ENCODE peak calls at places on chromosomes 7 and 10, in six cellular contexts. U is HEK293T; D is GM06990; F is T-helper 2 cell treated with Interferon-gamma antibody and Interleukin-4, amounts not matched to agents 5 μg/mL and 100 μg/mL, for 36 hours; E is Ammon's horn; O is neuronal stem cell. Z is an unnamed sample.

GRCh38 chr7:129370812-129371211 is 63.4 kb upstream of the STRIP2 start:
- DNase-seq in D (no peak), O (no peak), E (no peak), U (no peak), F (no peak), Z (no peak)

GRCh38 chr7:43621729-43622448 is 39.0 kb downstream of the STK17A start:
- DNase-seq in E (no peak), U (no peak), F (no peak), O (no peak), D (no peak), Z (no peak)

GRCh38 chr10:6465854-6466524 is 114.1 kb downstream of the PRKCQ start:
- DNase-seq in O (no peak), D (no peak), F (peak; percentile 23), E (no peak), U (no peak), Z (no peak)

GRCh38 chr7:116443101-116443523 is 56.4 kb upstream of the CAV2 start:
- DNase-seq in E (no peak), D (no peak), U (no peak), O (no peak), F (no peak), Z (no peak)

GRCh38 chr10:44333511-44333910 is 51.4 kb downstream of the CXCL12 start:
- DNase-seq in U (no peak), E (no peak), F (no peak), D (no peak), O (no peak), Z (no peak)

GRCh38 chr10:69813632-69814031 is 11.9 kb downstream of the COL13A1 start:
- DNase-seq in U (no peak), O (no peak), E (no peak), F (no peak), D (no peak), Z (no peak)

GRCh38 chr10:99513061-99513460 is 19.7 kb upstream of the NKX2-3 start:
- DNase-seq in O (no peak), F (no peak), E (no peak), D (no peak), U (no peak), Z (no peak)

GRCh38 chr10:60490013-60490412 is 100.3 kb upstream of the ANK3 start:
- DNase-seq in F (no peak), E (no peak), D (no peak), O (no peak), U (no peak), Z (no peak)

GRCh38 chr7:47651355-47652317 is 69.7 kb upstream of the TNS3 start:
- DNase-seq in D (no peak), E (no peak), F (no peak), O (no peak), U (no peak), Z (no peak)

GRCh38 chr10:112402917-112403316 is 29.0 kb downstream of the ACSL5 start:
- DNase-seq in E (no peak), D (no peak), U (no peak), F (no peak), O (no peak), Z (no peak)

GRCh38 chr10:70693619-70694286 is 21.4 kb downstream of the ADAMTS14 start:
- DNase-seq in F (no peak), D (no peak), E (peak; percentile 40), O (no peak), U (no peak), Z (no peak)

GRCh38 chr7:36409180-36409579 is 19.5 kb downstream of the ANLN start:
- DNase-seq in U (no peak), F (no peak), D (no peak), O (no peak), E (no peak), Z (peak; percentile 16)

GRCh38 chr7:23622469-23622868 is 25.3 kb downstream of the CCDC126 start:
- DNase-seq in F (no peak), D (no peak), O (no peak), U (no peak), E (no peak), Z (no peak)

GRCh38 chr10:93383562-93383981 is 98.6 kb downstream of the MYOF start:
- DNase-seq in F (no peak), O (no peak), D (no peak), E (no peak), U (no peak), Z (no peak)

GRCh38 chr10:52650873-52651272 is 121.7 kb downstream of the MBL2 start:
- DNase-seq in F (no peak), D (no peak), E (no peak), U (no peak), O (no peak), Z (no peak)

GRCh38 chr7:29976673-29977072 is 12.9 kb downstream of the SCRN1 start:
- DNase-seq in F (no peak), D (no peak), U (no peak), O (no peak), E (peak; percentile 70), Z (no peak)

GRCh38 chr10:49831352-49832040 is 69.4 kb upstream of the OGDHL start:
- DNase-seq in D (no peak), U (no peak), O (peak; percentile 66), F (no peak), E (no peak), Z (no peak)

GRCh38 chr7:96319444-96319843 is 2.5 kb downstream of the SLC25A13 start:
- DNase-seq in O (no peak), D (no peak), F (no peak), U (no peak), E (no peak), Z (no peak)

GRCh38 chr7:159096736-159097581 is 47.7 kb downstream of the VIPR2 start:
- DNase-seq in U (no peak), O (no peak), E (no peak), F (no peak), D (no peak), Z (no peak)

GRCh38 chr7:17184805-17185689 is 113.4 kb upstream of the AHR start:
- DNase-seq in F (no peak), O (no peak), D (peak; percentile 31), U (no peak), E (no peak), Z (no peak)

GRCh38 chr10:19498348-19499290 is 317.6 kb upstream of the PLXDC2 start:
- DNase-seq in O (no peak), D (no peak), E (no peak), U (no peak), F (no peak), Z (no peak)

GRCh38 chr7:35988105-35988504 is 164.9 kb upstream of the EEPD1 start:
- DNase-seq in U (no peak), D (no peak), F (no peak), O (no peak), E (no peak), Z (no peak)

GRCh38 chr7:87001214-87001613 is 58.2 kb downstream of the ELAPOR2 start:
- DNase-seq in F (no peak), E (no peak), U (no peak), O (no peak), D (no peak), Z (no peak)

GRCh38 chr10:49761789-49762565 is at the start of gene OGDHL:
- DNase-seq in D (peak; percentile 57), O (peak; percentile 83), F (peak; percentile 65), E (peak; percentile 81), U (peak; percentile 90), Z (peak; percentile 60)

GRCh38 chr7:148380581-148381419 is 209.8 kb upstream of the C7orf33 start:
- DNase-seq in F (no peak), D (no peak), U (no peak), E (no peak), O (no peak), Z (no peak)

GRCh38 chr10:101570764-101571572 is 17.1 kb downstream of the POLL start:
- DNase-seq in O (no peak), E (peak; percentile 24), U (no peak), F (no peak), D (no peak), Z (no peak)

GRCh38 chr7:94367940-94368339 is 26.8 kb upstream of the COL1A2 start:
- DNase-seq in E (no peak), D (no peak), F (no peak), U (no peak), O (no peak), Z (no peak)

GRCh38 chr10:73293461-73293860 is 41.0 kb upstream of the MRPS16 start:
- DNase-seq in O (no peak), U (no peak), E (no peak), F (no peak), D (no peak), Z (no peak)

GRCh38 chr10:59360605-59361515 is 1.5 kb downstream of the FAM13C start:
- DNase-seq in O (no peak), E (no peak), U (no peak), D (no peak), F (no peak), Z (no peak)

GRCh38 chr7:36037121-36037662 is 115.9 kb upstream of the EEPD1 start:
- DNase-seq in U (no peak), E (peak; percentile 82), F (no peak), O (no peak), D (no peak), Z (no peak)

GRCh38 chr7:28125381-28126046 is 55.1 kb downstream of the JAZF1 start:
- DNase-seq in U (no peak), O (no peak), E (no peak), D (no peak), F (no peak), Z (no peak)

GRCh38 chr7:73738220-73738611 is 386 bp downstream of the ABHD11 start:
- DNase-seq in E (peak; percentile 43), U (peak; percentile 68), D (peak; percentile 75), O (no peak), F (peak; percentile 39), Z (no peak)

GRCh38 chr10:116540814-116541213 is 4.9 kb upstream of the PNLIP start:
- DNase-seq in F (no peak), E (no peak), O (no peak), U (no peak), D (no peak), Z (no peak)